ENCODE peak calls at places on chromosomes 16 and 17, in four cellular contexts. V, N, T and Q are unnamed samples.

GRCh38 chr17:17797119-17797809 is 39.5 kb downstream of the SREBF1 start:
- DNase-seq in V (no peak), N (no peak), T (no peak), Q (no peak)

GRCh38 chr16:15765880-15766279 is 90.9 kb downstream of the MYH11 start:
- DNase-seq in V (peak; percentile 48), N (peak; percentile 73), T (peak; percentile 64), Q (peak; percentile 26)

GRCh38 chr17:61504697-61505096 is 52.5 kb downstream of the TBX4 start:
- DNase-seq in V (no peak), N (peak; percentile 81), T (no peak), Q (no peak)

GRCh38 chr17:17575360-17576251 is 15.9 kb downstream of the PEMT start:
- DNase-seq in V (no peak), N (no peak), T (no peak), Q (no peak)

GRCh38 chr17:80585880-80586279 is 41.2 kb downstream of the RPTOR start:
- DNase-seq in V (no peak), N (no peak), T (peak; percentile 72), Q (no peak)

GRCh38 chr17:15261063-15261817 is 3.9 kb downstream of the PMP22 start:
- DNase-seq in V (peak; percentile 15), N (peak; percentile 27), T (peak; percentile 81), Q (peak; percentile 64)

GRCh38 chr16:46673320-46674013 is 15.5 kb downstream of the VPS35 start:
- DNase-seq in V (peak; percentile 78), N (peak; percentile 79), T (peak; percentile 75), Q (peak; percentile 62)

GRCh38 chr16:87145181-87146176 is 171.7 kb downstream of the C16orf95 start:
- DNase-seq in V (peak; percentile 76), N (no peak), T (no peak), Q (no peak)

GRCh38 chr17:41773190-41773588 is 13.3 kb downstream of the JUP start:
- DNase-seq in V (peak; percentile 24), N (peak; percentile 79), T (peak; percentile 71), Q (peak; percentile 41)

GRCh38 chr17:50604470-50604869 is 30.2 kb upstream of the ABCC3 start:
- DNase-seq in V (no peak), N (no peak), T (peak; percentile 99), Q (peak; percentile 42)

GRCh38 chr17:9258115-9259020 is 237.1 kb downstream of the NTN1 start:
- DNase-seq in V (no peak), N (peak; percentile 67), T (no peak), Q (no peak)

GRCh38 chr17:78670850-78671291 is 93.7 kb upstream of the DNAH17 start:
- DNase-seq in V (no peak), N (no peak), T (no peak), Q (no peak)

GRCh38 chr17:76556759-76557367 is 17.0 kb downstream of the PRCD start:
- DNase-seq in V (no peak), N (peak; percentile 53), T (no peak), Q (no peak)

GRCh38 chr17:61201211-61201610 is 198.4 kb upstream of the TBX2 start:
- DNase-seq in V (no peak), N (peak; percentile 44), T (no peak), Q (no peak)

GRCh38 chr17:46772013-46772878 is 46.2 kb downstream of the WNT3 start:
- DNase-seq in V (no peak), N (peak; percentile 57), T (no peak), Q (peak; percentile 81)

GRCh38 chr17:76500745-76501017 is 542 bp downstream of the RHBDF2 start:
- DNase-seq in V (no peak), N (no peak), T (no peak), Q (no peak)

GRCh38 chr17:71237903-71238538 is 882.8 kb upstream of the SOX9 start:
- DNase-seq in V (no peak), N (no peak), T (peak; percentile 12), Q (no peak)

GRCh38 chr17:1865252-1866037 is 35.6 kb downstream of the RPA1 start:
- DNase-seq in V (peak; percentile 47), N (peak; percentile 35), T (peak; percentile 56), Q (peak; percentile 37)

GRCh38 chr16:85511938-85512551 is 101.1 kb upstream of the GSE1 start:
- DNase-seq in V (no peak), N (no peak), T (no peak), Q (no peak)

GRCh38 chr16:66750279-66751134 is 902 bp downstream of the DYNC1LI2 start:
- DNase-seq in V (no peak), N (no peak), T (no peak), Q (no peak)

GRCh38 chr17:66965801-66966528 is 1.5 kb downstream of the CACNG4 start:
- DNase-seq in V (no peak), N (no peak), T (no peak), Q (peak; percentile 50)

GRCh38 chr17:74454197-74455024 is 12.0 kb upstream of the CD300A start:
- DNase-seq in V (no peak), N (peak; percentile 80), T (no peak), Q (no peak)

GRCh38 chr17:1294157-1294717 is 14.8 kb downstream of the TRARG1 start:
- DNase-seq in V (no peak), N (no peak), T (no peak), Q (no peak)

GRCh38 chr17:35519442-35519841 is 18.0 kb downstream of the SLFN12L start:
- DNase-seq in V (no peak), N (no peak), T (no peak), Q (no peak)

GRCh38 chr17:51005768-51006167 is 114.9 kb downstream of the SPAG9 start:
- DNase-seq in V (no peak), N (no peak), T (no peak), Q (no peak)

GRCh38 chr17:76139261-76139752 is 1.7 kb downstream of the FOXJ1 start:
- DNase-seq in V (no peak), N (no peak), T (no peak), Q (no peak)

GRCh38 chr17:7019839-7020519 is 2.9 kb upstream of the BCL6B start:
- DNase-seq in V (no peak), N (no peak), T (peak; percentile 90), Q (peak; percentile 56)

GRCh38 chr17:1590747-1591473 is 28.3 kb upstream of the PITPNA start:
- DNase-seq in V (no peak), N (no peak), T (peak; percentile 31), Q (no peak)

DNA sequence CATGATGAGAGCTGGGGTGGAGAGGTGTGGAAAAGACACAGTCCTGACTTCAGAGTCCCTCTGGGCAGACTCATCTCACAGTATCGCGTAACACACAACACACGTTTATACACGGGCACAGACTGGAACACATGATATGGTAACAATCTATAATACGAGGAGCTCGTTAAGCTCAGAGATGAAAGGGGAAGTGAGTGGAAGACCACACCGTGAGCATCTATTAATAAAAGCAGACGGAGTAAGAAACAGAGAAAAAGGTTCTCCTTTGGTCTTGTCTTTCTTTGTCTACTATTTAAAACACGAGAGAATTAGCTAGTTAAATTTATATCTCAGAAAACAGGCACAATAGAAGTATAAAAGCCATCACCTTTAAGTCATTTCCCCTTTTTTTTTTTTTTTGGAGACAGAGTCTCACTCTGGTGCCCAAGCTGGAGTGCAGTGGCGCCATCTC is 13.5 kb downstream of the ANKRD11 start:
- DNase-seq in V (no peak), N (no peak), T (no peak), Q (no peak)
- TF ChIP-seq FOXJ3 in V (no peak), N (no peak), T (no peak), Q (no peak)

DNA sequence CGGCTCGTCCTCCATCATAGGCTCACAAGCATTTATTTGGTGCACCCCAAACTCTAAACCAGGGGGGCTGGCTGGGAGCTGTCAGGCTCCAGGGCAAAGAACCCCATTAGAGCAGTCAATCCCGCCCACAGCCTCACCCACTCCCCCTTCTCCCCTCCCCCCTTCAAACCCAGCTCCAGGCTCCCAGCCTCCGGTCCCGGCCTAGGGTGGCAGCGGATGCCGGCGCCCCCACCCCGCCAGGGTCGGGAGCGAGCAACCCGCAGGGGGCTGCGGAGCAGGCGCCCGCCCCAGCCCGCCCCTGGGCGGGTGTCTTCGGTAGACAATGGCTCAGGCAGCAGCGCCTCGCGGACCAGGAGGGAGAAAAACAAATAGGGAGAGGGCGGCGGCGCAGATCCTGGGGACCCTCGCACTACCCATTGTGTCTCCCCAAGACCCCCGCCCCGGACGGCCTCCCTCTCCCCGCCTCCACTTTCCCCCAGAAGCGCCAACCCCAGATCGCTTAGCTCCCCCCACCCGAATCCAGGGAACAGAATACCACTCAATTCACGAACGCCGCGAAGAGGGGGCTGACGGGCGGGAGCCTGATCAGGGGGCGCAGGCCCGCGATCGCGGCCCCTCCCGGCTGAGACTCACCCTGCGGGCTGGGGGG is 565 bp downstream of the FAM171A2 start:
- DNase-seq in V (peak; percentile 83), N (no peak), T (peak; percentile 89), Q (no peak)
- TF ChIP-seq FOXJ3 in V (no peak), N (no peak), T (no peak), Q (no peak)

DNA sequence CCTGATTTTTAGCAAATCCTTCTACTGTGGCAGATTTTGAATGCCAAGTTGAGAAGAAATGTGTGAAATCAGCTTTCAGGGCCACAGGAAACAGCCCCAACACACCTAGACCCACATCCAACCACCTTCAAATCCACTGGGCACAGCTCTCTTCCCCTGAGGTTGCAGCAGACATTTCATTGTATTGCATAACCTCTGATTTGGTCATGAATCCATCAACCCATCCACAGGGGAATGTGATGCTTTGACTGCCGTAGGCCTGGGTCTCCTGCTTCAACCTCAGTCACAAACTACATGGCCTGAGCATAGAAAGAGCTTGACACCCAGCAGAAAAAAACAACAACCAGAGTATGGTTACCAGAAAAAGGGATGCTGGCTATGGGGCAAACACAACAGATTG is 145.6 kb downstream of the GSG1L start:
- DNase-seq in V (no peak), N (no peak), T (no peak), Q (no peak)
- TF ChIP-seq FOXJ3 in V (no peak), N (no peak), T (no peak), Q (no peak)

GRCh38 chr17:27469256-27469655 is 13.0 kb downstream of the KSR1 start:
- DNase-seq in V (no peak), N (no peak), T (no peak), Q (no peak)

GRCh38 chr17:27475070-27475673 is 18.9 kb downstream of the KSR1 start:
- DNase-seq in V (no peak), N (no peak), T (no peak), Q (no peak)

GRCh38 chr17:27473190-27473747 is 17.0 kb downstream of the KSR1 start:
- DNase-seq in V (no peak), N (no peak), T (no peak), Q (no peak)

GRCh38 chr17:27473748-27474609 is 17.7 kb downstream of the KSR1 start:
- DNase-seq in V (peak; percentile 80), N (no peak), T (no peak), Q (no peak)

GRCh38 chr17:27471321-27472269 is 15.3 kb downstream of the KSR1 start:
- DNase-seq in V (no peak), N (no peak), T (no peak), Q (no peak)
- TF ChIP-seq FOXJ3 in V (no peak), N (no peak), T (no peak), Q (no peak)

GRCh38 chr16:63188076-63188771 is 1152.0 kb upstream of the CDH8 start:
- DNase-seq in V (no peak), N (no peak), T (no peak), Q (no peak)
- TF ChIP-seq FOXJ3 in V (no peak), N (no peak), T (no peak), Q (no peak)